ENCODE peak calls at places on chromosomes 11 and 22, in seven cellular contexts. S is psoas muscle, B is breast epithelium, W is NB4, G is right lobe of liver, N is thyroid gland, E is tibial artery. J is an unnamed sample.

GRCh38 chr22:26921726-26922125 is 264.3 kb downstream of the MIAT start:
- DNase-seq in S (no peak), B (no peak), W (no peak), G (no peak), N (no peak), E (no peak), J (no peak)

GRCh38 chr11:128598755-128599154 is 11.4 kb upstream of the ETS1 start:
- DNase-seq in S (no peak), B (no peak), W (no peak), G (no peak), N (no peak), E (no peak), J (no peak)

GRCh38 chr11:65362320-65362931 is 7.9 kb downstream of the TIGD3 start:
- DNase-seq in S (no peak), B (no peak), W (peak; percentile 60), G (no peak), N (no peak), E (no peak), J (no peak)

GRCh38 chr22:26579331-26579886 is 10.5 kb downstream of the TPST2 start:
- DNase-seq in S (no peak), B (no peak), W (peak; percentile 83), G (no peak), N (no peak), E (no peak), J (no peak)

GRCh38 chr11:35274909-35275807 is 136.2 kb downstream of the CD44 start:
- DNase-seq in S (peak; percentile 57), B (peak; percentile 82), W (no peak), G (peak; percentile 79), N (peak; percentile 71), E (peak; percentile 64), J (peak; percentile 98)

GRCh38 chr11:8772571-8772970 is 90.0 kb downstream of the RPL27A start:
- DNase-seq in S (no peak), B (no peak), W (no peak), G (peak; percentile 10), N (no peak), E (no peak), J (no peak)

GRCh38 chr11:134486106-134486505 is 74.1 kb upstream of the B3GAT1 start:
- DNase-seq in S (no peak), B (no peak), W (no peak), G (no peak), N (no peak), E (no peak), J (no peak)

GRCh38 chr22:35549338-35549737 is 8.7 kb downstream of the RASD2 start:
- DNase-seq in S (peak; percentile 36), B (no peak), W (no peak), G (no peak), N (no peak), E (no peak), J (no peak)

GRCh38 chr11:25211635-25212251 is 714.9 kb downstream of the LUZP2 start:
- DNase-seq in S (no peak), B (no peak), W (no peak), G (no peak), N (no peak), E (no peak), J (no peak)

GRCh38 chr11:107740256-107740655 is 28.4 kb upstream of the SLN start:
- DNase-seq in S (no peak), B (no peak), W (no peak), G (no peak), N (no peak), E (no peak), J (no peak)

GRCh38 chr11:110131386-110132123 is 38.4 kb downstream of the ZC3H12C start:
- DNase-seq in S (no peak), B (no peak), W (no peak), G (no peak), N (no peak), E (no peak), J (no peak)

GRCh38 chr22:40479126-40479800 is 108.9 kb downstream of the SGSM3 start:
- DNase-seq in S (no peak), B (no peak), W (no peak), G (no peak), N (no peak), E (no peak), J (no peak)

GRCh38 chr11:111335596-111335995 is 37.2 kb downstream of the POU2AF3 start:
- DNase-seq in S (no peak), B (no peak), W (peak; percentile 23), G (no peak), N (no peak), E (no peak), J (no peak)

GRCh38 chr22:49627217-49628181 is 200.2 kb downstream of the BRD1 start:
- DNase-seq in S (no peak), B (no peak), W (peak; percentile 32), G (no peak), N (no peak), E (no peak), J (no peak)

GRCh38 chr11:34625576-34625975 is 4.7 kb downstream of the EHF start:
- DNase-seq in S (no peak), B (no peak), W (peak; percentile 63), G (no peak), N (no peak), E (no peak), J (no peak)

DNA sequence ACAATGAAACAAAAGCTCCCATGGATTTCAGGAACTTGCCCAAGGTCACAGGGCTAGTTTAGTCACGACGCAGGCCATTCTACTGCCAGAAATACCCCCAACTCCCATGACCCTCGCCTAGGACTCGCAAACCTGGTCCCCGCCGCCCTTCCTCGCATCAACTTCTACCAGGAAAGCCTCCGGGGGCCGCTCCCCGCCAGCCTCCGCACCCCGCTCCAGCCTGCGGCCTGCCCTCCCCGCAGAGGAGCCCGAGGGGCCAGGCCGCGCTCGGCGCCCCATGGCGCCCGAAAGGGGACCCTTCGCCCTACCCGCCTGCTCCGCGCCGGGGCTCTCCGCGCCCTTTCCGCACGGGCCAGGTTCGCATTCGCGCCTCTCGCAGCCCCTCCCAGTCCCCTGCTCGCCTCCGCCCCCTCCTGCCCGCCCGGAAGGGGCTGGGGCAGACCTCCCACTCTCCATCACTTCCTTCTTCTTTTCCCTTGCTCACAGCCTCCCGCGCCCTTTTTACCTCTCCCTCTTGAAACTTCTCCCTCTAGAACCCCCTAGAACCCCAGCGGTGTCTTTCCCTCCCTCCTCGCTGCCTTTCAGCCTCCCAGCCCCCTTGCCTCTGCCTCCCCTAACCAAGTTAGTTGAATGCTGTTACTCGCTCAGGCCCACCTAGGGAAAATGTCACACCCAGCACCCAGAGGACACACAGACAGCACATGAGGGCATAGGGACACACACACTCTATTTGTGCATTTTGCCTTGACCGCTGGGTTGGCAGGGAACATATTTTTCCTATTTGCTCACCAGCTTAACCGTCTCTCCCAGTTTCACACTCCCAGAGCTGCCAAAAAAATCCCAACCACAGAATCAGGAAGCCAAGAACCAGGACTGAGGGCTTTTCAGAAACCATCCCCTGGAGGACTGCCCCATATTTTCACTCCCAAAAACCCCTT is at the start of gene SLC43A3:
- DNase-seq in S (peak; percentile 80), B (peak; percentile 90), W (peak; percentile 97), G (peak; percentile 89), N (peak; percentile 66), E (peak; percentile 85), J (peak; percentile 80)
- TF ChIP-seq CTCF in S (no peak), B (no peak), W (no peak), G (no peak), N (no peak), E (no peak), J (no peak)

DNA sequence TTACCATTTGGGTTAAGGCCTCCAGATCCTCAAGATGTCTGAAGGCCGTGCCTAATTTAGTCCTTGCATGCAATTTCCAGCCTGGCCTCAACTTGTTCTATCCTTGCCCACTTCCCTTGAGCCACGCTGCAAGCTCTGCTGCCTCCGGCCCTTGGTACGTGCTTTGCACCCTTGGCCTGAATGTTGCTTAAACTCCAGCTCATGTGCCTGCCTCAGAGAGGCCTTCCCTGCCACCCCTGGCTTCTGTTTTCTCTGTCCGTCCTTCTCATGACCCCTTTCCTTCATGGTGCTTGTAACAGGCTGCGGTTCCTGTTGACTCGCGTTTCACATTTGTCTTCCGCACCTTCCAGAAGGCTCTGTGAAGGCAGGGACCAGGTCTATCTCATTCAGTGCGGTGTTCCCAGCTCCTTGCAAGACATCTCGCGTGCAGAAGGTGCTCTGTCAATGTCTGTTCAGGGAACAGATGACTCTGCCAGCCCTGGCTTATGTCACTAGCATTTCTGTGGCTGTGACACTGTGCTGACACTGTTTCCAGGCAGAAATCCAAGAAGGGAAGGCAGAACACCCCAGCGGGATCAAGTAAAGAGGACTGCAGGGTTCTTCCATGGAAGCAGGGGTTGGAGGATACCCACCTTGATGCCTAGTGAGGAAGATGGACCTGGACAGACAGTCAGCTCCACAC is 61.8 kb downstream of the FBLN1 start:
- DNase-seq in S (no peak), B (no peak), W (no peak), G (no peak), N (no peak), E (no peak), J (no peak)
- H3K4me3 ChIP-seq in S (no peak overlapping the region), B (no peak overlapping the region), W (no peak overlapping the region), G (no peak overlapping the region), N (no peak overlapping the region), E (no peak overlapping the region), J (no peak overlapping the region)

GRCh38 chr11:117923275-117923674 is 5.9 kb downstream of the TMPRSS13 start:
- DNase-seq in S (no peak), B (no peak), W (no peak), G (no peak), N (no peak), E (no peak), J (no peak)

GRCh38 chr11:117923773-117924172 is 5.4 kb downstream of the TMPRSS13 start:
- DNase-seq in S (no peak), B (no peak), W (no peak), G (no peak), N (no peak), E (no peak), J (no peak)

GRCh38 chr11:117919326-117920275 is 9.6 kb downstream of the TMPRSS13 start:
- DNase-seq in S (no peak), B (no peak), W (peak; percentile 23), G (peak; percentile 28), N (peak; percentile 87), E (no peak), J (no peak)

GRCh38 chr11:117921456-117921855 is 7.7 kb downstream of the TMPRSS13 start:
- DNase-seq in S (no peak), B (no peak), W (no peak), G (no peak), N (no peak), E (no peak), J (no peak)

GRCh38 chr11:117921893-117922292 is 7.3 kb downstream of the TMPRSS13 start:
- DNase-seq in S (no peak), B (no peak), W (no peak), G (no peak), N (no peak), E (no peak), J (no peak)
- TF ChIP-seq CTCF in S (no peak), B (no peak), W (no peak), G (no peak), N (no peak), E (no peak), J (no peak)

DNA sequence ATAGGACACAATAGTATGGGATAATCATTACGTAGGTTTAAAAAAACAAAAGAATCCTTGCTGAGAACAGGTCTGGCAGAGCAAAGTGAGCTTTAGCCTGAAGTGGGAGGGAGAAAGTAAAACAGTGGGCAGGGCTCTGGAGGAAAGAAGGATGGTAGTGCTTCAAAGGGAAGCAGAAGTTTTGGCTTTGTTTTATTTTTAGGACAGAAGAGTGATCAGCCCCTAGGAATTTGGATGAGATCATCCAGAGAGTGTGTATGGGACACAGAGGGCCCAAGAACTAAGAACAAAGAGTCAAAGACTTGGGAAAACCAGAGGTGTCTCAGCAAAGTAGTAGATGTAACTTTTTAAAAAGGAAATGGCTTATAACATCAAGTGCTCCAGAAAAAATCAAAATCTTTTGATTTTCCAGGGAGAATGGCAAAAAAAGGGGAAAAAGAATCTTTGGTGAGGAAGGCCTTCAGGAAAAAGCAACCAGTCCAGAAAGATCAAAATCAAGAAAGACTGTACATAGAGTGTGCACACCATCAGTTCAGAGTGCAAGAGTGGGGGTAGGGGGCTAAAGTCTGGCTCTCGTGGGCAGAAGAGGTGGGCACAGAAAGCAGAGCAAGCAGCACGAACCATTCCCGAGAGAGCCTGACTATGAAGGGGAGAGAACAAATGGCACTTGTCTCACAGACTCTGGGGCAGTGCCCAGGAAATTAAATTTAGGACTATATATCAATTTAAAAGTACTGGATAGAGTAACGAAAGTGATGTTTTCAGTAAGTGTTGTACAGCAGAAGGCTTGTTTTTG is 30.1 kb downstream of the MAPK1 start:
- DNase-seq in S (no peak), B (peak; percentile 40), W (no peak), G (no peak), N (peak; percentile 60), E (no peak), J (no peak)
- H3K4me3 ChIP-seq in S (no peak overlapping the region), B (no peak overlapping the region), W (no peak overlapping the region), G (no peak overlapping the region), N (no peak overlapping the region), E (no peak overlapping the region), J (no peak overlapping the region)